ENCODE peak calls at places on chromosomes 11 and 22, in seven cellular contexts. One of them, this sample, is unnamed.

GRCh38 chr11:117828641-117829368 is 4.3 kb upstream of the FXYD2 start:
- DNase-seq in T-helper 2 cell: peak
- DNase-seq in LHCN-M2: peak
- DNase-seq in GM04503: no peak
- DNase-seq in HS-5: no peak
- DNase-seq in suprapubic skin: peak
- DNase-seq in NCI-H1417: peak
- DNase-seq in this sample: no peak

GRCh38 chr11:131111775-131112174 is 195.5 kb upstream of the SNX19 start:
- DNase-seq in GM04503: no peak
- DNase-seq in T-helper 2 cell: no peak
- DNase-seq in LHCN-M2: no peak
- DNase-seq in suprapubic skin: no peak
- DNase-seq in HS-5: no peak
- DNase-seq in NCI-H1417: no peak
- DNase-seq in this sample: no peak

GRCh38 chr11:68303982-68304780 is 8.2 kb upstream of the LRP5 start:
- DNase-seq in LHCN-M2: no peak
- DNase-seq in NCI-H1417: no peak
- DNase-seq in GM04503: no peak
- DNase-seq in T-helper 2 cell: no peak
- DNase-seq in HS-5: no peak
- DNase-seq in suprapubic skin: no peak
- DNase-seq in this sample: no peak

GRCh38 chr22:24831678-24832077 is 25.7 kb downstream of the SGSM1 start:
- DNase-seq in GM04503: no peak
- DNase-seq in HS-5: no peak
- DNase-seq in NCI-H1417: no peak
- DNase-seq in T-helper 2 cell: no peak
- DNase-seq in LHCN-M2: no peak
- DNase-seq in suprapubic skin: no peak
- DNase-seq in this sample: no peak

GRCh38 chr11:68373810-68374501 is 61.6 kb downstream of the LRP5 start:
- DNase-seq in HS-5: no peak
- DNase-seq in T-helper 2 cell: no peak
- DNase-seq in NCI-H1417: peak
- DNase-seq in GM04503: no peak
- DNase-seq in LHCN-M2: peak
- DNase-seq in suprapubic skin: no peak
- DNase-seq in this sample: no peak

GRCh38 chr22:50252081-50253045 is 1.3 kb upstream of the HDAC10 start:
- DNase-seq in LHCN-M2: peak
- DNase-seq in suprapubic skin: peak
- DNase-seq in HS-5: no peak
- DNase-seq in GM04503: no peak
- DNase-seq in T-helper 2 cell: peak
- DNase-seq in NCI-H1417: peak
- DNase-seq in this sample: no peak

GRCh38 chr11:104260456-104260855 is 96.5 kb upstream of the PDGFD start:
- DNase-seq in GM04503: no peak
- DNase-seq in NCI-H1417: no peak
- DNase-seq in suprapubic skin: no peak
- DNase-seq in T-helper 2 cell: no peak
- DNase-seq in HS-5: no peak
- DNase-seq in LHCN-M2: no peak
- DNase-seq in this sample: no peak

GRCh38 chr11:82980292-82980691 is 78.8 kb downstream of the DDIAS start:
- DNase-seq in suprapubic skin: no peak
- DNase-seq in LHCN-M2: peak
- DNase-seq in GM04503: peak
- DNase-seq in T-helper 2 cell: no peak
- DNase-seq in HS-5: peak
- DNase-seq in NCI-H1417: no peak
- DNase-seq in this sample: peak

GRCh38 chr11:110295487-110296225 is 758 bp downstream of the RDX start:
- DNase-seq in HS-5: no peak
- DNase-seq in T-helper 2 cell: peak
- DNase-seq in GM04503: no peak
- DNase-seq in NCI-H1417: peak
- DNase-seq in suprapubic skin: peak
- DNase-seq in LHCN-M2: peak
- DNase-seq in this sample: no peak

GRCh38 chr11:102788334-102789035 is 8.1 kb upstream of the MMP10 start:
- DNase-seq in LHCN-M2: no peak
- DNase-seq in GM04503: no peak
- DNase-seq in suprapubic skin: no peak
- DNase-seq in NCI-H1417: no peak
- DNase-seq in HS-5: no peak
- DNase-seq in T-helper 2 cell: no peak
- DNase-seq in this sample: no peak

GRCh38 chr11:65182258-65183170 is 786 bp downstream of the CAPN1 start:
- DNase-seq in LHCN-M2: no peak
- DNase-seq in GM04503: no peak
- DNase-seq in suprapubic skin: peak
- DNase-seq in NCI-H1417: peak
- DNase-seq in HS-5: no peak
- DNase-seq in T-helper 2 cell: no peak
- DNase-seq in this sample: no peak

GRCh38 chr11:68430801-68431200 is 29.8 kb upstream of the PPP6R3 start:
- DNase-seq in HS-5: no peak
- DNase-seq in LHCN-M2: no peak
- DNase-seq in T-helper 2 cell: no peak
- DNase-seq in NCI-H1417: no peak
- DNase-seq in suprapubic skin: no peak
- DNase-seq in GM04503: no peak
- DNase-seq in this sample: no peak

GRCh38 chr22:31734512-31734911 is 15.4 kb downstream of the PRR14L start:
- DNase-seq in suprapubic skin: no peak
- DNase-seq in NCI-H1417: no peak
- DNase-seq in HS-5: peak
- DNase-seq in GM04503: no peak
- DNase-seq in T-helper 2 cell: no peak
- DNase-seq in LHCN-M2: peak
- DNase-seq in this sample: peak

GRCh38 chr11:18294862-18295261 is 27.1 kb downstream of the HPS5 start:
- DNase-seq in suprapubic skin: no peak
- DNase-seq in LHCN-M2: no peak
- DNase-seq in GM04503: no peak
- DNase-seq in HS-5: no peak
- DNase-seq in NCI-H1417: no peak
- DNase-seq in T-helper 2 cell: no peak
- DNase-seq in this sample: no peak

GRCh38 chr11:112632866-112633505 is 328.2 kb upstream of the NCAM1 start:
- DNase-seq in LHCN-M2: no peak
- DNase-seq in NCI-H1417: no peak
- DNase-seq in suprapubic skin: no peak
- DNase-seq in GM04503: no peak
- DNase-seq in HS-5: no peak
- DNase-seq in T-helper 2 cell: no peak
- DNase-seq in this sample: no peak

GRCh38 chr11:9716275-9717039 is 52.6 kb downstream of the SWAP70 start:
- DNase-seq in T-helper 2 cell: no peak
- DNase-seq in LHCN-M2: no peak
- DNase-seq in suprapubic skin: no peak
- DNase-seq in HS-5: peak
- DNase-seq in GM04503: no peak
- DNase-seq in NCI-H1417: no peak
- DNase-seq in this sample: no peak

GRCh38 chr22:44664149-44664548 is 37.9 kb upstream of the PRR5 start:
- DNase-seq in T-helper 2 cell: no peak
- DNase-seq in HS-5: no peak
- DNase-seq in suprapubic skin: no peak
- DNase-seq in NCI-H1417: no peak
- DNase-seq in LHCN-M2: no peak
- DNase-seq in GM04503: no peak
- DNase-seq in this sample: no peak

GRCh38 chr11:105609832-105610781 is at the start of gene GRIA4:
- DNase-seq in T-helper 2 cell: no peak
- DNase-seq in HS-5: no peak
- DNase-seq in NCI-H1417: peak
- DNase-seq in suprapubic skin: peak
- DNase-seq in GM04503: no peak
- DNase-seq in LHCN-M2: peak
- DNase-seq in this sample: peak

GRCh38 chr11:85663080-85663729 is 1.7 kb downstream of the CREBZF start:
- DNase-seq in T-helper 2 cell: no peak
- DNase-seq in LHCN-M2: peak
- DNase-seq in GM04503: no peak
- DNase-seq in suprapubic skin: no peak
- DNase-seq in HS-5: no peak
- DNase-seq in NCI-H1417: peak
- DNase-seq in this sample: no peak

GRCh38 chr22:40123387-40123786 is 54.3 kb upstream of the TNRC6B start:
- DNase-seq in HS-5: no peak
- DNase-seq in LHCN-M2: no peak
- DNase-seq in NCI-H1417: no peak
- DNase-seq in T-helper 2 cell: no peak
- DNase-seq in GM04503: no peak
- DNase-seq in suprapubic skin: no peak
- DNase-seq in this sample: no peak

GRCh38 chr11:119320593-119321524 is 3.9 kb upstream of the MCAM start:
- DNase-seq in LHCN-M2: no peak
- DNase-seq in GM04503: no peak
- DNase-seq in T-helper 2 cell: no peak
- DNase-seq in suprapubic skin: peak
- DNase-seq in HS-5: no peak
- DNase-seq in NCI-H1417: no peak
- DNase-seq in this sample: no peak

GRCh38 chr22:27754247-27754887 is 47.2 kb downstream of the MN1 start:
- DNase-seq in NCI-H1417: peak
- DNase-seq in LHCN-M2: no peak
- DNase-seq in T-helper 2 cell: no peak
- DNase-seq in suprapubic skin: no peak
- DNase-seq in HS-5: no peak
- DNase-seq in GM04503: no peak
- DNase-seq in this sample: no peak

GRCh38 chr22:44330188-44330726 is 17.5 kb upstream of the SHISAL1 start:
- DNase-seq in suprapubic skin: no peak
- DNase-seq in T-helper 2 cell: no peak
- DNase-seq in LHCN-M2: no peak
- DNase-seq in NCI-H1417: peak
- DNase-seq in GM04503: no peak
- DNase-seq in HS-5: no peak
- DNase-seq in this sample: no peak

GRCh38 chr11:126115820-126116319 is 53.2 kb upstream of the CDON start:
- DNase-seq in suprapubic skin: peak
- DNase-seq in HS-5: no peak
- DNase-seq in GM04503: peak
- DNase-seq in T-helper 2 cell: no peak
- DNase-seq in LHCN-M2: peak
- DNase-seq in NCI-H1417: peak
- DNase-seq in this sample: no peak

GRCh38 chr11:64086263-64086938 is 50.7 kb downstream of the FLRT1 start:
- DNase-seq in HS-5: no peak
- DNase-seq in T-helper 2 cell: no peak
- DNase-seq in suprapubic skin: no peak
- DNase-seq in GM04503: no peak
- DNase-seq in NCI-H1417: peak
- DNase-seq in LHCN-M2: peak
- DNase-seq in this sample: no peak

GRCh38 chr11:61023086-61024035 is 51.9 kb downstream of the CD6 start:
- DNase-seq in LHCN-M2: no peak
- DNase-seq in HS-5: no peak
- DNase-seq in T-helper 2 cell: peak
- DNase-seq in GM04503: no peak
- DNase-seq in suprapubic skin: no peak
- DNase-seq in NCI-H1417: peak
- DNase-seq in this sample: no peak

GRCh38 chr11:68565768-68566167 is 105.2 kb downstream of the PPP6R3 start:
- DNase-seq in LHCN-M2: no peak
- DNase-seq in suprapubic skin: no peak
- DNase-seq in HS-5: no peak
- DNase-seq in NCI-H1417: no peak
- DNase-seq in T-helper 2 cell: no peak
- DNase-seq in GM04503: no peak
- DNase-seq in this sample: no peak

GRCh38 chr11:32210601-32211000 is 119.7 kb downstream of the RCN1 start:
- DNase-seq in NCI-H1417: no peak
- DNase-seq in LHCN-M2: peak
- DNase-seq in suprapubic skin: no peak
- DNase-seq in GM04503: peak
- DNase-seq in T-helper 2 cell: no peak
- DNase-seq in HS-5: peak
- DNase-seq in this sample: peak

GRCh38 chr11:8403310-8403709 is 139.6 kb upstream of the LMO1 start:
- DNase-seq in LHCN-M2: no peak
- DNase-seq in GM04503: no peak
- DNase-seq in HS-5: no peak
- DNase-seq in NCI-H1417: no peak
- DNase-seq in T-helper 2 cell: no peak
- DNase-seq in suprapubic skin: no peak
- DNase-seq in this sample: no peak

GRCh38 chr22:42717197-42717967 is 3.3 kb downstream of the A4GALT start:
- DNase-seq in GM04503: no peak
- DNase-seq in suprapubic skin: no peak
- DNase-seq in T-helper 2 cell: no peak
- DNase-seq in HS-5: no peak
- DNase-seq in LHCN-M2: peak
- DNase-seq in NCI-H1417: peak
- DNase-seq in this sample: no peak

GRCh38 chr22:45762545-45763235 is 91.1 kb downstream of the ATXN10 start:
- DNase-seq in T-helper 2 cell: no peak
- DNase-seq in GM04503: no peak
- DNase-seq in HS-5: no peak
- DNase-seq in NCI-H1417: no peak
- DNase-seq in LHCN-M2: no peak
- DNase-seq in suprapubic skin: no peak
- DNase-seq in this sample: no peak

GRCh38 chr11:107044503-107044902 is 26.2 kb upstream of the GUCY1A2 start:
- DNase-seq in GM04503: no peak
- DNase-seq in LHCN-M2: peak
- DNase-seq in T-helper 2 cell: no peak
- DNase-seq in HS-5: no peak
- DNase-seq in NCI-H1417: no peak
- DNase-seq in suprapubic skin: no peak
- DNase-seq in this sample: no peak

GRCh38 chr11:57546451-57546850 is 9.1 kb downstream of the SMTNL1 start:
- DNase-seq in GM04503: no peak
- DNase-seq in suprapubic skin: no peak
- DNase-seq in LHCN-M2: no peak
- DNase-seq in T-helper 2 cell: no peak
- DNase-seq in HS-5: no peak
- DNase-seq in NCI-H1417: no peak
- DNase-seq in this sample: no peak

GRCh38 chr11:8937159-8937558 is 4.4 kb upstream of the C11orf16 start:
- DNase-seq in T-helper 2 cell: no peak
- DNase-seq in suprapubic skin: no peak
- DNase-seq in NCI-H1417: no peak
- DNase-seq in HS-5: no peak
- DNase-seq in GM04503: no peak
- DNase-seq in LHCN-M2: no peak
- DNase-seq in this sample: no peak